ENCODE peak calls at places on chromosomes 6 and 20, in nine cellular contexts. Q is GM13977; B is A549; C is HFFc6; K is CD8-positive, alpha-beta T cell; U is CD4-positive, alpha-beta T cell; F is AG09309; W is activated B cell treated with CpG ODN at 0.5 μM for 24 hours; L is HFF-Myc. Z is an unnamed sample.

GRCh38 chr6:31912186-31912585 is 10.3 kb upstream of the ZBTB12 start:
- DNase-seq in Q (no peak), B (no peak), C (no peak), K (no peak), U (no peak), F (no peak), W (no peak), L (no peak), Z (no peak)

GRCh38 chr20:37939701-37940151 is 36.8 kb downstream of the VSTM2L start:
- DNase-seq in Q (no peak), B (no peak), C (no peak), K (no peak), U (no peak), F (no peak), W (no peak), L (no peak), Z (peak)

GRCh38 chr6:100366419-100366818 is 98.3 kb downstream of the SIM1 start:
- DNase-seq in Q (no peak), B (peak), C (peak), K (no peak), U (no peak), F (no peak), W (no peak), L (no peak), Z (no peak)

GRCh38 chr6:141956046-141956761 is 176.5 kb upstream of the GJE1 start:
- DNase-seq in Q (no peak), B (no peak), C (peak), K (no peak), U (no peak), F (peak), W (no peak), L (no peak), Z (no peak)

GRCh38 chr6:131657630-131658111 is 20.6 kb downstream of the ENPP3 start:
- DNase-seq in Q (no peak), B (no peak), C (peak), K (no peak), U (no peak), F (peak), W (no peak), L (no peak), Z (no peak)

GRCh38 chr6:165729307-165729936 is 66.4 kb upstream of the PDE10A start:
- DNase-seq in Q (peak), B (peak), C (no peak), K (no peak), U (no peak), F (no peak), W (no peak), L (no peak), Z (no peak)

GRCh38 chr6:130233332-130233731 is 10.6 kb upstream of the SAMD3 start:
- DNase-seq in Q (no peak), B (no peak), C (peak), K (no peak), U (no peak), F (no peak), W (no peak), L (no peak), Z (no peak)

GRCh38 chr6:87684895-87685654 is 17.0 kb downstream of the AKIRIN2 start:
- DNase-seq in Q (no peak), B (no peak), C (no peak), K (no peak), U (no peak), F (no peak), W (no peak), L (no peak), Z (no peak)

GRCh38 chr6:27145731-27146455 is 101.6 kb upstream of the PRSS16 start:
- DNase-seq in Q (peak), B (peak), C (peak), K (no peak), U (no peak), F (no peak), W (peak), L (peak), Z (peak)

GRCh38 chr6:62891065-62891647 is 320.1 kb upstream of the FKBP1C start:
- DNase-seq in Q (no peak), B (peak), C (no peak), K (no peak), U (no peak), F (no peak), W (no peak), L (no peak), Z (no peak)

GRCh38 chr6:34154668-34155447 is 9.0 kb upstream of the GRM4 start:
- DNase-seq in Q (peak), B (peak), C (peak), K (peak), U (peak), F (no peak), W (peak), L (no peak), Z (peak)

GRCh38 chr6:150391890-150392289 is 23.1 kb downstream of the IYD start:
- DNase-seq in Q (no peak), B (peak), C (no peak), K (no peak), U (no peak), F (no peak), W (no peak), L (no peak), Z (no peak)

GRCh38 chr20:57437267-57437666 is 46.1 kb downstream of the RBM38 start:
- DNase-seq in Q (no peak), B (no peak), C (no peak), K (no peak), U (no peak), F (no peak), W (no peak), L (no peak), Z (no peak)

GRCh38 chr20:57434390-57434700 is 43.1 kb downstream of the RBM38 start:
- DNase-seq in Q (no peak), B (no peak), C (no peak), K (no peak), U (no peak), F (no peak), W (no peak), L (no peak), Z (no peak)

GRCh38 chr20:57435105-57435497 is 43.9 kb downstream of the RBM38 start:
- DNase-seq in Q (no peak), B (no peak), C (no peak), K (no peak), U (no peak), F (no peak), W (no peak), L (no peak), Z (no peak)

GRCh38 chr20:57436223-57436545 is 45.0 kb downstream of the RBM38 start:
- DNase-seq in Q (no peak), B (no peak), C (no peak), K (no peak), U (no peak), F (no peak), W (no peak), L (no peak), Z (no peak)

GRCh38 chr20:57435498-57436222 is 44.5 kb downstream of the RBM38 start:
- DNase-seq in Q (no peak), B (peak), C (no peak), K (no peak), U (peak), F (no peak), W (no peak), L (no peak), Z (peak)
- TF ChIP-seq CTCF in Q (no peak), B (no peak), C (no peak), K (no peak), U (no peak), F (no peak), W (no peak), L (no peak), Z (no peak)

DNA sequence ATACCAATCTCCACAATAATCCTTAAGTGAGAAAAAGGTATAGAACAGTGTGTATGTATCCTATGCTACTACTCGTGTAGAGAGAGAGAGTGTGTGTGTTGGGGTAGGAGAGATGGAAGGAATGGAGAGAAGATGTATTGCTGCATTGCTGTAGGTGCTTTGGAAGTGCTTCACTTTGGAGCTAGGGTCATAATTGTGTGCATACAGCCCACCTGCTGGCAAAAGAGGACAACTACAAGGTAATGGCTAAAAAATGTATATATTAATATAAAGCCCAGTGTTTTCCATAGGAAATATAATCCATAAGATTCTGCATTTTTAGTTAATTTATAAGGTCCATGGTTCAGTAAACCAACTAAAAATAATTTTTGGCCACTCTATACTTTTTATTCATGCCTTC is 36.1 kb downstream of the SERAC1 start:
- DNase-seq in Q (peak), B (peak), C (peak), K (no peak), U (no peak), F (no peak), W (no peak), L (peak), Z (no peak)
- TF ChIP-seq CTCF in Q (peak), B (peak), C (peak), K (peak), U (peak), F (peak), W (peak), L (peak), Z (no peak)

GRCh38 chr6:125939796-125940195 is 16.8 kb upstream of the HINT3 start:
- DNase-seq in Q (no peak), B (no peak), C (no peak), K (no peak), U (no peak), F (no peak), W (no peak), L (no peak), Z (no peak)
- TF ChIP-seq CTCF in Q (no peak), B (no peak), C (no peak), K (no peak), U (no peak), F (no peak), W (no peak), L (no peak), Z (no peak)

DNA sequence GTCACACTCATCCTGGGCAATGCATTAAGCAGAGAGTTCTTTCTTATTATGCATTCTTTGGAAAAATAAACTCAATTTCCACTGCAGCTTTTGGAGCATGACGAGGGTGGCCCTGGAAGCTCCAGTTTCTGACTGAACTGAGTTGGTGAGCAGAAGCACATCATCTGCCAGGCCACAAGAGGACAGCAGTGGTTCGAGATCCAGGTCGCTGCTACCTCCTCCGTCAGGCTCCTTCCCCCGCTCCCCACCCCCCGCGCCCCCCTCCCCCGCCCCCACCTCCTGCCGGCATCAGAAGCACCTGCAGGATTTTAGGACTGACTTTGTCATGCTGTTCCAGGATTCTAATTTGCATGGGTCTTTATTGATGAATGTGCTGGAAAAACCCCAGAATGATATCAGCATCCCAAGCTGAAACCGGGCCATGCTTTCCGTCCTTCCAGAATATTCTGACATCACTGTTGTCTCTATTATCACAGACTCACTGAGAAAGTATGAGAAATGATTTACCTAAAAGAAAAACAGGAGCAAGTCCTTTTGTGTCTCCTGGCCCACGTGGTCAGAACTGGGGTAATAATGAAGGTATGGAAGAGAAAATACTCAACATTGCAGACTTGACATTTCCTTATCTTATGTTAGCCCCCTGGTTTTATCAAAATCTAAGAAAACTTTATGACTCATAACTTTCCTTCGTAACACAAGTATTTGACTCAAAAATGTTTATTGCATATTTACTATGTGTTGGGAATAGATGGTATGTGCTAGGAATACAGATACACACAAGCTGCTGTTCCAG is 220.1 kb upstream of the EXOC2 start:
- DNase-seq in Q (peak), B (peak), C (peak), K (no peak), U (no peak), F (peak), W (no peak), L (no peak), Z (no peak)
- TF ChIP-seq CTCF in Q (peak), B (peak), C (peak), K (no peak), U (no peak), F (peak), W (no peak), L (peak), Z (peak)

Z was measured in Peyer's patch.